ENCODE peak calls at places on chromosome 20, in eight cellular contexts. One of them, this sample, is unnamed. For H3K36me3, the result is how much of the 10 kb centered on the place peaks cover.

GRCh38 chr20:63893999-63894357 is 948 bp upstream of the DNAJC5 start:
- DNase-seq in heart left ventricle: no peak
- DNase-seq in fibroblast of lung: no peak
- DNase-seq in Panc1: no peak
- DNase-seq in ovary: no peak
- DNase-seq in left ventricle myocardium inferior: no peak
- DNase-seq in RWPE2: no peak
- DNase-seq in brain microvascular endothelial cell: no peak
- DNase-seq in this sample: no peak

GRCh38 chr20:50309280-50309763 is 118.7 kb downstream of the CEBPB start:
- DNase-seq in heart left ventricle: no peak
- DNase-seq in fibroblast of lung: peak
- DNase-seq in Panc1: no peak
- DNase-seq in ovary: no peak
- DNase-seq in left ventricle myocardium inferior: no peak
- DNase-seq in RWPE2: no peak
- DNase-seq in brain microvascular endothelial cell: peak
- DNase-seq in this sample: no peak

GRCh38 chr20:53739799-53740785 is 146.5 kb upstream of the ZNF217 start:
- DNase-seq in heart left ventricle: no peak
- DNase-seq in fibroblast of lung: peak
- DNase-seq in Panc1: peak
- DNase-seq in ovary: no peak
- DNase-seq in left ventricle myocardium inferior: no peak
- DNase-seq in RWPE2: peak
- DNase-seq in brain microvascular endothelial cell: no peak
- DNase-seq in this sample: no peak

GRCh38 chr20:63573739-63574131 is 304 bp downstream of the HELZ2 start:
- DNase-seq in heart left ventricle: no peak
- DNase-seq in fibroblast of lung: no peak
- DNase-seq in Panc1: no peak
- DNase-seq in ovary: no peak
- DNase-seq in left ventricle myocardium inferior: no peak
- DNase-seq in RWPE2: no peak
- DNase-seq in brain microvascular endothelial cell: no peak
- DNase-seq in this sample: no peak

GRCh38 chr20:23668477-23668951 is 20.3 kb downstream of the CST4 start:
- DNase-seq in heart left ventricle: peak
- DNase-seq in fibroblast of lung: peak
- DNase-seq in Panc1: peak
- DNase-seq in ovary: no peak
- DNase-seq in left ventricle myocardium inferior: no peak
- DNase-seq in RWPE2: no peak
- DNase-seq in brain microvascular endothelial cell: peak
- DNase-seq in this sample: no peak

GRCh38 chr20:53926428-53927028 is 143.9 kb downstream of the BCAS1 start:
- DNase-seq in heart left ventricle: no peak
- DNase-seq in fibroblast of lung: peak
- DNase-seq in Panc1: peak
- DNase-seq in ovary: no peak
- DNase-seq in left ventricle myocardium inferior: no peak
- DNase-seq in RWPE2: peak
- DNase-seq in brain microvascular endothelial cell: peak
- DNase-seq in this sample: peak

GRCh38 chr20:23419995-23420901 is 1.0 kb downstream of the NAPB start:
- DNase-seq in heart left ventricle: peak
- DNase-seq in fibroblast of lung: peak
- DNase-seq in Panc1: no peak
- DNase-seq in ovary: peak
- DNase-seq in left ventricle myocardium inferior: peak
- DNase-seq in RWPE2: no peak
- DNase-seq in brain microvascular endothelial cell: peak
- DNase-seq in this sample: peak

GRCh38 chr20:19806806-19807691 is 49.0 kb downstream of the RIN2 start:
- DNase-seq in heart left ventricle: no peak
- DNase-seq in fibroblast of lung: peak
- DNase-seq in Panc1: no peak
- DNase-seq in ovary: no peak
- DNase-seq in left ventricle myocardium inferior: no peak
- DNase-seq in RWPE2: no peak
- DNase-seq in brain microvascular endothelial cell: no peak
- DNase-seq in this sample: no peak

GRCh38 chr20:62117658-62118057 is 4.6 kb upstream of the LSM14B start:
- DNase-seq in heart left ventricle: no peak
- DNase-seq in fibroblast of lung: no peak
- DNase-seq in Panc1: no peak
- DNase-seq in ovary: no peak
- DNase-seq in left ventricle myocardium inferior: peak
- DNase-seq in RWPE2: no peak
- DNase-seq in brain microvascular endothelial cell: no peak
- DNase-seq in this sample: no peak

GRCh38 chr20:10982692-10983091 is 308.9 kb upstream of the JAG1 start:
- DNase-seq in heart left ventricle: peak
- DNase-seq in fibroblast of lung: peak
- DNase-seq in Panc1: peak
- DNase-seq in ovary: peak
- DNase-seq in left ventricle myocardium inferior: peak
- DNase-seq in RWPE2: no peak
- DNase-seq in brain microvascular endothelial cell: peak
- DNase-seq in this sample: no peak

GRCh38 chr20:61744691-61745396 is 320.8 kb downstream of the TAF4 start:
- DNase-seq in heart left ventricle: no peak
- DNase-seq in fibroblast of lung: peak
- DNase-seq in Panc1: no peak
- DNase-seq in ovary: no peak
- DNase-seq in left ventricle myocardium inferior: no peak
- DNase-seq in RWPE2: peak
- DNase-seq in brain microvascular endothelial cell: peak
- DNase-seq in this sample: no peak

GRCh38 chr20:53621482-53622246 is 28.0 kb upstream of the ZNF217 start:
- DNase-seq in heart left ventricle: peak
- DNase-seq in fibroblast of lung: peak
- DNase-seq in Panc1: peak
- DNase-seq in ovary: peak
- DNase-seq in left ventricle myocardium inferior: peak
- DNase-seq in RWPE2: peak
- DNase-seq in brain microvascular endothelial cell: no peak
- DNase-seq in this sample: peak

GRCh38 chr20:9884666-9885065 is 45.8 kb upstream of the PAK5 start:
- DNase-seq in heart left ventricle: no peak
- DNase-seq in fibroblast of lung: no peak
- DNase-seq in Panc1: no peak
- DNase-seq in ovary: no peak
- DNase-seq in left ventricle myocardium inferior: no peak
- DNase-seq in RWPE2: no peak
- DNase-seq in brain microvascular endothelial cell: no peak
- DNase-seq in this sample: no peak

GRCh38 chr20:10595985-10596384 is 77.8 kb downstream of the JAG1 start:
- DNase-seq in heart left ventricle: no peak
- DNase-seq in fibroblast of lung: no peak
- DNase-seq in Panc1: no peak
- DNase-seq in ovary: no peak
- DNase-seq in left ventricle myocardium inferior: no peak
- DNase-seq in RWPE2: no peak
- DNase-seq in brain microvascular endothelial cell: no peak
- DNase-seq in this sample: no peak

GRCh38 chr20:5809495-5809894 is 59.3 kb downstream of the SHLD1 start:
- DNase-seq in heart left ventricle: no peak
- DNase-seq in fibroblast of lung: no peak
- DNase-seq in Panc1: no peak
- DNase-seq in ovary: no peak
- DNase-seq in left ventricle myocardium inferior: no peak
- DNase-seq in RWPE2: no peak
- DNase-seq in brain microvascular endothelial cell: no peak
- DNase-seq in this sample: no peak

GRCh38 chr20:20466341-20466879 is 98.5 kb downstream of the INSM1 start:
- DNase-seq in heart left ventricle: no peak
- DNase-seq in fibroblast of lung: peak
- DNase-seq in Panc1: no peak
- DNase-seq in ovary: no peak
- DNase-seq in left ventricle myocardium inferior: no peak
- DNase-seq in RWPE2: no peak
- DNase-seq in brain microvascular endothelial cell: peak
- DNase-seq in this sample: peak

GRCh38 chr20:12358655-12359009 is 440.9 kb downstream of the BTBD3 start:
- DNase-seq in heart left ventricle: no peak
- DNase-seq in fibroblast of lung: no peak
- DNase-seq in Panc1: no peak
- DNase-seq in ovary: no peak
- DNase-seq in left ventricle myocardium inferior: no peak
- DNase-seq in RWPE2: no peak
- DNase-seq in brain microvascular endothelial cell: no peak
- DNase-seq in this sample: no peak

GRCh38 chr20:59938221-59938620 is 1.9 kb downstream of the PPP1R3D start:
- DNase-seq in heart left ventricle: no peak
- DNase-seq in fibroblast of lung: peak
- DNase-seq in Panc1: no peak
- DNase-seq in ovary: no peak
- DNase-seq in left ventricle myocardium inferior: no peak
- DNase-seq in RWPE2: no peak
- DNase-seq in brain microvascular endothelial cell: peak
- DNase-seq in this sample: no peak

GRCh38 chr20:49318430-49319203 is 40.8 kb upstream of the ZNFX1 start:
- DNase-seq in heart left ventricle: no peak
- DNase-seq in fibroblast of lung: no peak
- DNase-seq in Panc1: no peak
- DNase-seq in ovary: no peak
- DNase-seq in left ventricle myocardium inferior: no peak
- DNase-seq in RWPE2: no peak
- DNase-seq in brain microvascular endothelial cell: no peak
- DNase-seq in this sample: no peak

GRCh38 chr20:62576815-62577214 is 65.5 kb upstream of the SLCO4A1 start:
- DNase-seq in heart left ventricle: no peak
- DNase-seq in fibroblast of lung: peak
- DNase-seq in Panc1: no peak
- DNase-seq in ovary: no peak
- DNase-seq in left ventricle myocardium inferior: no peak
- DNase-seq in RWPE2: no peak
- DNase-seq in brain microvascular endothelial cell: peak
- DNase-seq in this sample: no peak

GRCh38 chr20:19515074-19515473 is 243.0 kb upstream of the RIN2 start:
- DNase-seq in heart left ventricle: no peak
- DNase-seq in fibroblast of lung: no peak
- DNase-seq in Panc1: no peak
- DNase-seq in ovary: no peak
- DNase-seq in left ventricle myocardium inferior: no peak
- DNase-seq in RWPE2: no peak
- DNase-seq in brain microvascular endothelial cell: no peak
- DNase-seq in this sample: no peak

GRCh38 chr20:62774076-62774714 is 22.1 kb upstream of the MRGBP start:
- DNase-seq in heart left ventricle: no peak
- DNase-seq in fibroblast of lung: no peak
- DNase-seq in Panc1: no peak
- DNase-seq in ovary: no peak
- DNase-seq in left ventricle myocardium inferior: no peak
- DNase-seq in RWPE2: no peak
- DNase-seq in brain microvascular endothelial cell: no peak
- DNase-seq in this sample: no peak

GRCh38 chr20:33263784-33264183 is 19.2 kb upstream of the BPIFB1 start:
- DNase-seq in heart left ventricle: no peak
- DNase-seq in fibroblast of lung: no peak
- DNase-seq in Panc1: no peak
- DNase-seq in ovary: no peak
- DNase-seq in left ventricle myocardium inferior: no peak
- DNase-seq in RWPE2: peak
- DNase-seq in brain microvascular endothelial cell: no peak
- DNase-seq in this sample: no peak

GRCh38 chr20:44976698-44977097 is 10.4 kb downstream of the STK4 start:
- DNase-seq in heart left ventricle: no peak
- DNase-seq in fibroblast of lung: no peak
- DNase-seq in Panc1: no peak
- DNase-seq in ovary: no peak
- DNase-seq in left ventricle myocardium inferior: no peak
- DNase-seq in RWPE2: no peak
- DNase-seq in brain microvascular endothelial cell: no peak
- DNase-seq in this sample: no peak
- H3K36me3 ChIP-seq in heart left ventricle: half or more
- H3K36me3 ChIP-seq in fibroblast of lung: under half
- H3K36me3 ChIP-seq in Panc1: under half
- H3K36me3 ChIP-seq in ovary: under half
- H3K36me3 ChIP-seq in left ventricle myocardium inferior: half or more
- H3K36me3 ChIP-seq in RWPE2: half or more
- H3K36me3 ChIP-seq in brain microvascular endothelial cell: under half
- H3K36me3 ChIP-seq in this sample: under half

GRCh38 chr20:57372157-57372556 is 19.0 kb upstream of the RBM38 start:
- DNase-seq in heart left ventricle: no peak
- DNase-seq in fibroblast of lung: no peak
- DNase-seq in Panc1: no peak
- DNase-seq in ovary: no peak
- DNase-seq in left ventricle myocardium inferior: no peak
- DNase-seq in RWPE2: peak
- DNase-seq in brain microvascular endothelial cell: no peak
- DNase-seq in this sample: no peak
- H3K4me3 ChIP-seq in heart left ventricle: no peak
- H3K4me3 ChIP-seq in fibroblast of lung: no peak
- H3K4me3 ChIP-seq in Panc1: no peak
- H3K4me3 ChIP-seq in ovary: no peak
- H3K4me3 ChIP-seq in left ventricle myocardium inferior: no peak
- H3K4me3 ChIP-seq in RWPE2: no peak
- H3K4me3 ChIP-seq in brain microvascular endothelial cell: no peak
- H3K4me3 ChIP-seq in this sample: no peak

GRCh38 chr20:34744340-34744739 is 40.2 kb downstream of the TP53INP2 start:
- DNase-seq in heart left ventricle: no peak
- DNase-seq in fibroblast of lung: no peak
- DNase-seq in Panc1: no peak
- DNase-seq in ovary: no peak
- DNase-seq in left ventricle myocardium inferior: no peak
- DNase-seq in RWPE2: no peak
- DNase-seq in brain microvascular endothelial cell: no peak
- DNase-seq in this sample: no peak
- H3K36me3 ChIP-seq in heart left ventricle: half or more
- H3K36me3 ChIP-seq in fibroblast of lung: under half
- H3K36me3 ChIP-seq in Panc1: under half
- H3K36me3 ChIP-seq in ovary: under half
- H3K36me3 ChIP-seq in left ventricle myocardium inferior: half or more
- H3K36me3 ChIP-seq in RWPE2: half or more
- H3K36me3 ChIP-seq in brain microvascular endothelial cell: under half
- H3K36me3 ChIP-seq in this sample: under half

GRCh38 chr20:37789408-37789807 is 95.6 kb downstream of the CTNNBL1 start:
- DNase-seq in heart left ventricle: no peak
- DNase-seq in fibroblast of lung: no peak
- DNase-seq in Panc1: no peak
- DNase-seq in ovary: no peak
- DNase-seq in left ventricle myocardium inferior: no peak
- DNase-seq in RWPE2: no peak
- DNase-seq in brain microvascular endothelial cell: no peak
- DNase-seq in this sample: peak

GRCh38 chr20:37796733-37797132 is 102.9 kb downstream of the CTNNBL1 start:
- DNase-seq in heart left ventricle: no peak
- DNase-seq in fibroblast of lung: no peak
- DNase-seq in Panc1: no peak
- DNase-seq in ovary: no peak
- DNase-seq in left ventricle myocardium inferior: no peak
- DNase-seq in RWPE2: no peak
- DNase-seq in brain microvascular endothelial cell: no peak
- DNase-seq in this sample: no peak

GRCh38 chr20:37796121-37796520 is 102.3 kb downstream of the CTNNBL1 start:
- DNase-seq in heart left ventricle: no peak
- DNase-seq in fibroblast of lung: no peak
- DNase-seq in Panc1: no peak
- DNase-seq in ovary: no peak
- DNase-seq in left ventricle myocardium inferior: no peak
- DNase-seq in RWPE2: no peak
- DNase-seq in brain microvascular endothelial cell: no peak
- DNase-seq in this sample: no peak

GRCh38 chr20:37786043-37786442 is 92.2 kb downstream of the CTNNBL1 start:
- DNase-seq in heart left ventricle: no peak
- DNase-seq in fibroblast of lung: no peak
- DNase-seq in Panc1: no peak
- DNase-seq in ovary: no peak
- DNase-seq in left ventricle myocardium inferior: no peak
- DNase-seq in RWPE2: no peak
- DNase-seq in brain microvascular endothelial cell: no peak
- DNase-seq in this sample: no peak

GRCh38 chr20:37790900-37791299 is 97.1 kb downstream of the CTNNBL1 start:
- DNase-seq in heart left ventricle: no peak
- DNase-seq in fibroblast of lung: no peak
- DNase-seq in Panc1: no peak
- DNase-seq in ovary: no peak
- DNase-seq in left ventricle myocardium inferior: no peak
- DNase-seq in RWPE2: no peak
- DNase-seq in brain microvascular endothelial cell: no peak
- DNase-seq in this sample: no peak
- H3K4me3 ChIP-seq in heart left ventricle: no peak
- H3K4me3 ChIP-seq in fibroblast of lung: no peak
- H3K4me3 ChIP-seq in Panc1: no peak
- H3K4me3 ChIP-seq in ovary: no peak
- H3K4me3 ChIP-seq in left ventricle myocardium inferior: no peak
- H3K4me3 ChIP-seq in RWPE2: no peak
- H3K4me3 ChIP-seq in brain microvascular endothelial cell: no peak
- H3K4me3 ChIP-seq in this sample: no peak